ENCODE peak calls at places on chromosomes 11 and 22, in seven cellular contexts. One of them, this sample, is unnamed.

GRCh38 chr22:39705386-39705785 is 134.8 kb downstream of the CACNA1I start:
- DNase-seq in B cell: no peak
- DNase-seq in activated naive CD4-positive, alpha-beta T cell: no peak
- DNase-seq in AG04450: no peak
- DNase-seq in mucosa of descending colon: no peak
- DNase-seq in NCI-H1092 treated with DMSO at 0.1 percent for 48 hours: no peak
- DNase-seq in thoracic aorta: no peak
- DNase-seq in this sample: no peak

GRCh38 chr11:8870461-8871282 is 40.3 kb upstream of the AKIP1 start:
- DNase-seq in B cell: peak; percentile 57
- DNase-seq in activated naive CD4-positive, alpha-beta T cell: no peak
- DNase-seq in AG04450: peak; percentile 29
- DNase-seq in mucosa of descending colon: peak; percentile 89
- DNase-seq in NCI-H1092 treated with DMSO at 0.1 percent for 48 hours: peak; percentile 62
- DNase-seq in thoracic aorta: no peak
- DNase-seq in this sample: peak; percentile 68

GRCh38 chr22:20584029-20584871 is 76.8 kb downstream of the MED15 start:
- DNase-seq in B cell: no peak
- DNase-seq in activated naive CD4-positive, alpha-beta T cell: no peak
- DNase-seq in AG04450: no peak
- DNase-seq in mucosa of descending colon: no peak
- DNase-seq in NCI-H1092 treated with DMSO at 0.1 percent for 48 hours: no peak
- DNase-seq in thoracic aorta: no peak
- DNase-seq in this sample: peak; percentile 29

GRCh38 chr11:130548491-130548833 is 100.0 kb downstream of the ADAMTS15 start:
- DNase-seq in B cell: no peak
- DNase-seq in activated naive CD4-positive, alpha-beta T cell: no peak
- DNase-seq in AG04450: no peak
- DNase-seq in mucosa of descending colon: no peak
- DNase-seq in NCI-H1092 treated with DMSO at 0.1 percent for 48 hours: no peak
- DNase-seq in thoracic aorta: no peak
- DNase-seq in this sample: no peak

GRCh38 chr22:29744902-29745301 is 21.9 kb downstream of the ZMAT5 start:
- DNase-seq in B cell: no peak
- DNase-seq in activated naive CD4-positive, alpha-beta T cell: no peak
- DNase-seq in AG04450: peak; percentile 15
- DNase-seq in mucosa of descending colon: no peak
- DNase-seq in NCI-H1092 treated with DMSO at 0.1 percent for 48 hours: peak; percentile 85
- DNase-seq in thoracic aorta: no peak
- DNase-seq in this sample: peak; percentile 89

GRCh38 chr22:30212996-30213441 is 33.5 kb downstream of the LIF start:
- DNase-seq in B cell: no peak
- DNase-seq in activated naive CD4-positive, alpha-beta T cell: no peak
- DNase-seq in AG04450: no peak
- DNase-seq in mucosa of descending colon: no peak
- DNase-seq in NCI-H1092 treated with DMSO at 0.1 percent for 48 hours: no peak
- DNase-seq in thoracic aorta: no peak
- DNase-seq in this sample: no peak

GRCh38 chr22:38419864-38420172 is 35.2 kb downstream of the KCNJ4 start:
- DNase-seq in B cell: no peak
- DNase-seq in activated naive CD4-positive, alpha-beta T cell: no peak
- DNase-seq in AG04450: no peak
- DNase-seq in mucosa of descending colon: no peak
- DNase-seq in NCI-H1092 treated with DMSO at 0.1 percent for 48 hours: no peak
- DNase-seq in thoracic aorta: no peak
- DNase-seq in this sample: peak; percentile 39

GRCh38 chr11:16293204-16293681 is 63.1 kb downstream of the SOX6 start:
- DNase-seq in B cell: no peak
- DNase-seq in activated naive CD4-positive, alpha-beta T cell: no peak
- DNase-seq in AG04450: peak; percentile 27
- DNase-seq in mucosa of descending colon: no peak
- DNase-seq in NCI-H1092 treated with DMSO at 0.1 percent for 48 hours: no peak
- DNase-seq in thoracic aorta: no peak
- DNase-seq in this sample: no peak

GRCh38 chr11:66043008-66043906 is 5.7 kb downstream of the GAL3ST3 start:
- DNase-seq in B cell: peak; percentile 37
- DNase-seq in activated naive CD4-positive, alpha-beta T cell: no peak
- DNase-seq in AG04450: no peak
- DNase-seq in mucosa of descending colon: no peak
- DNase-seq in NCI-H1092 treated with DMSO at 0.1 percent for 48 hours: no peak
- DNase-seq in thoracic aorta: no peak
- DNase-seq in this sample: no peak